ENCODE peak calls at places on chromosomes 13 and 19, in five cellular contexts. V is fibroblast of the aortic adventitia, X is brain microvascular endothelial cell, H is cardiac fibroblast, I is esophagus squamous epithelium. Q is an unnamed sample.

GRCh38 chr19:56748443-56748842 is 76.9 kb upstream of the ZNF835 start:
- DNase-seq in H (peak; percentile 8), X (peak; percentile 7), V (no peak), I (no peak), Q (peak; percentile 52)

GRCh38 chr13:23822252-23822824 is 66.9 kb downstream of the MIPEP start:
- DNase-seq in V (no peak), I (no peak), X (no peak), H (peak; percentile 23), Q (no peak)

GRCh38 chr19:57171551-57172081 is 4.3 kb upstream of the DUXA start:
- DNase-seq in I (no peak), H (peak; percentile 18), V (peak; percentile 27), X (peak; percentile 28), Q (peak; percentile 41)

GRCh38 chr13:112842931-112843391 is 126.1 kb upstream of the MCF2L start:
- DNase-seq in X (no peak), V (no peak), I (no peak), H (peak; percentile 15), Q (no peak)

GRCh38 chr13:21040120-21040834 is 21.1 kb downstream of the LATS2 start:
- DNase-seq in I (no peak), H (no peak), V (no peak), X (no peak), Q (no peak)

GRCh38 chr13:51734786-51735185 is 69.2 kb downstream of the DHRS12 start:
- DNase-seq in V (no peak), H (no peak), X (no peak), I (no peak), Q (no peak)

GRCh38 chr19:11587973-11588631 is 9.2 kb upstream of the ZNF627 start:
- DNase-seq in X (no peak), H (no peak), V (no peak), I (no peak), Q (no peak)

GRCh38 chr13:85816413-85816812 is 17.2 kb upstream of the SLITRK6 start:
- DNase-seq in I (no peak), H (no peak), X (no peak), V (no peak), Q (peak; percentile 39)

GRCh38 chr19:15101479-15102082 is 5.6 kb upstream of the SYDE1 start:
- DNase-seq in X (peak; percentile 53), H (peak; percentile 72), V (peak; percentile 54), I (no peak), Q (peak; percentile 61)

GRCh38 chr19:1857648-1858326 is 5.6 kb downstream of the KLF16 start:
- DNase-seq in I (no peak), H (no peak), V (no peak), X (no peak), Q (no peak)

GRCh38 chr13:80900557-80900956 is 559.6 kb upstream of the SPRY2 start:
- DNase-seq in I (no peak), H (peak; percentile 31), V (no peak), X (no peak), Q (no peak)

GRCh38 chr19:54154603-54155345 is 4.7 kb downstream of the LENG1 start:
- DNase-seq in X (no peak), I (no peak), V (no peak), H (peak; percentile 84), Q (no peak)

GRCh38 chr13:40220299-40220935 is 446.0 kb downstream of the FOXO1 start:
- DNase-seq in V (no peak), I (no peak), H (peak; percentile 69), X (peak; percentile 59), Q (no peak)

GRCh38 chr13:58884353-58884752 is 1252.8 kb downstream of the PCDH17 start:
- DNase-seq in X (no peak), I (no peak), H (no peak), V (no peak), Q (no peak)
- H3K4me3 ChIP-seq in X (no peak overlapping the region), I (no peak overlapping the region), H (no peak overlapping the region), V (no peak overlapping the region), Q (no peak overlapping the region)

DNA sequence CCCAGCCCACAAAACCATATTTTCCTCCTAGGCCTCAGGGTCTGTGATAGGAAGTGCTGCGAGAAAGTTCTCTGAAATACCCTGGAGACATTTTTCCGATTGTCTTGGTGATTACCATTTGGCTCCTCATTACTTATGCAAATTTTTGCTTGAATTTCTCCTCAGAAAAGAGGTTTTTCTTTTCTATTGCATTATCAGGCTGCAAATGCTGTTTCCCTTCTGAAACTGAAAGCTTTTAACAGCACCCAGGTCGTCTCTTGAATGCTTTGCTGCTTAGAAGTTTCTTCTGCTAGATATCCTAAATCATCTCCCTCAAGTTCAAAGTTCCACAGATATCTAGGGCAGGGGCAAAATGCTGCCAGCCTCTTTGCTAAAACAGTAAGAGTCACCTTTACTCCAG is 434.2 kb downstream of the PCDH20 start:
- DNase-seq in V (no peak), H (no peak), X (no peak), I (no peak), Q (no peak)
- TF ChIP-seq CTCF in V (no peak), H (no peak), X (no peak), I (no peak), Q (no peak)

DNA sequence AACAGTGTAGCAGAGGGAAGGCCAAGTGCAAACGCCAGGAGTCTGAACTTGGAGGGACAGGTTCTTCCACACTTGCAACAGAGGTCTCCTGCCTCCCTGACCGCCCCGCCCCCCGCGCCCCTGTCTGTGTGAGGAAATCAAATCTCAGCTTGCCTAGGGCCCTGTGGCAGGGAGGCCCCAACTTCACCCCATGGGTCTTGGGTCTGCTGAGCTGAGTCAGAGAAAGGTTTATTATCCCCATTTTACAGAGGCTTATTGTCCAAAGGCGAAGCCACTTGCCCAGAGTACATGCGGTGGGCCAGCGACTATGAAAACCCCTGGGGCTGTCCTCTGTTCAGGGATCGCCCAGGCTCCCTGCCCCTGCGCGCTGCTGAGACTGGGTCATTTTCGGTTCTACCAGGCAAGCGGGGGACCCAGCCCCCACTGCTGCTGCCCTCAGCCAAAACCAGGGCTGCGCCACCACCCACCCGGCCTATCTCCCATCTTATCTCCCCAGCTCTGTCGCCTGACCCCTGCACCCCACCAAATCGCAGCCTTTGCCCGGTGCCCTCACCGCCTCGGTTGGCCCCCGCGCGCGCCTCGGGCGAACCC is 956 bp upstream of the CERS4 start:
- DNase-seq in H (no peak), V (no peak), X (no peak), I (no peak), Q (no peak)
- H3K4me3 ChIP-seq in H (peak overlapping the region; percentile 35), V (no peak overlapping the region), X (no peak overlapping the region), I (peak overlapping the region; percentile 74), Q (peak overlapping the region; percentile 75)

GRCh38 chr13:35191883-35192282 is 249.8 kb downstream of the NBEA start:
- DNase-seq in H (no peak), X (no peak), V (no peak), I (no peak), Q (no peak)
- TF ChIP-seq CTCF in H (no peak), X (no peak), V (no peak), I (no peak), Q (no peak)

GRCh38 chr13:26784704-26785639 is 24.4 kb upstream of the GPR12 start:
- DNase-seq in X (no peak), H (no peak), I (no peak), V (no peak), Q (no peak)
- H3K4me3 ChIP-seq in X (no peak overlapping the region), H (no peak overlapping the region), I (peak overlapping the region; percentile 53), V (no peak overlapping the region), Q (no peak overlapping the region)

DNA sequence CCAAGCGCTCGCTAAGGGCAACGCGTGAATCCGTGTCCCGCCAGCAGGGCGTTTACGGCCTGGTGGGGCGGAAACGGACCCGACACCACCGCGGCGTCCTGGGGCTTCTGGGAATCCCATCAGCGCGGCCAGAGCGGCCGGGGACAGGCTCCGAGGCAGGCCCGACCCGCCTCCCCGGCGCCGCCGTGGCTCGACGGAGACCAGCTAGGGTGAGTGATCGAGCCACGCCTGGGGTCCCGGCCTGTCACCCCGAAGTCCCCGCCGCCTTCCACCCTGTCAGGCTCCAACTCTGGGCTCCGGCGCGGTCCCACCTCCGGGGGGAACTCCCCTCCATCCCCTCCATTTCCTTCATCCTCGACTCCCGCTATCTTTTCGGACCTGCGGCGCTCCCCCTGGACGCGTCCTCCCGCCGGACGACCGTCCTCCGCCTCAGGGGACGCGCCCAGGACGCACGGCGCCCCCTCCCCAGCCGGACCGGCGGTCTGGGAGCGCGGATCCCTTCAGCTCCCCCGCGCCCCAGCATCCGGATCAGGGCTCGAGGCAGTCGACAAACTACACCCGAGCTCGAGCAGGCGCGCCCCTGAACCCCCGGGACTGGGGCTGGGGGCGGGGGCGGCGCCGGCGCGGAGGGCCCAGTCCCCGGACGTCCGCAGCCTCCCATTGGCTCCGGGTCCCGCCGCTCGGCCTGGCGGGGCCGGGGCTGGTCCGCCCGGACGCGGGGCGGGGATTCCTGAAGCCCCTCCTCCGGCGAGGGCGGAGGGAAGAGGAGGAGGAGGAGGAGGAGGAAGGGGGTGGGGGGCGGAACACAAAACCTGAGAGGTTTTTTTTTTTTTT is 643 bp upstream of the BICRA start:
- DNase-seq in X (peak; percentile 83), H (peak; percentile 90), I (peak; percentile 41), V (peak; percentile 90), Q (peak; percentile 96)
- TF ChIP-seq CTCF in X (peak; percentile 60), H (peak; percentile 39), I (no peak), V (peak; percentile 45), Q (no peak)

GRCh38 chr19:42250666-42251531 is 4.0 kb downstream of the ERF start:
- DNase-seq in V (peak; percentile 55), H (peak; percentile 72), I (no peak), X (no peak), Q (peak; percentile 51)
- H3K4me3 ChIP-seq in V (peak overlapping the region; percentile 83), H (peak overlapping the region; percentile 82), I (peak overlapping the region; percentile 99), X (peak overlapping the region; percentile 17), Q (peak overlapping the region; percentile 91)

GRCh38 chr19:19064098-19064722 is 416 bp downstream of the SLC25A42 start:
- DNase-seq in I (peak; percentile 45), X (no peak), V (no peak), H (no peak), Q (no peak)
- TF ChIP-seq CTCF in I (no peak), X (peak; percentile 39), V (peak; percentile 30), H (peak; percentile 8), Q (no peak)

Q was measured in A673.